ENCODE peak calls at places on chromosomes 7 and 10, in four cellular contexts. One of them, this sample, is unnamed.

GRCh38 chr10:77350711-77351119 is 286.9 kb downstream of the KCNMA1 start:
- DNase-seq in heart right ventricle: no peak
- DNase-seq in right cardiac atrium: no peak
- DNase-seq in cardiac muscle cell: no peak
- DNase-seq in this sample: no peak

GRCh38 chr7:25852995-25853713 is 298.8 kb upstream of the NFE2L3 start:
- DNase-seq in heart right ventricle: no peak
- DNase-seq in right cardiac atrium: no peak
- DNase-seq in cardiac muscle cell: no peak
- DNase-seq in this sample: no peak

GRCh38 chr7:118352854-118353453 is 128.4 kb downstream of the ANKRD7 start:
- DNase-seq in heart right ventricle: no peak
- DNase-seq in cardiac muscle cell: peak; percentile 41
- DNase-seq in right cardiac atrium: no peak
- DNase-seq in this sample: no peak

GRCh38 chr7:37076668-37077067 is 352.4 kb upstream of the AOAH start:
- DNase-seq in right cardiac atrium: no peak
- DNase-seq in cardiac muscle cell: no peak
- DNase-seq in heart right ventricle: no peak
- DNase-seq in this sample: no peak

GRCh38 chr7:66771795-66772194 is 31.3 kb downstream of the RABGEF1 start:
- DNase-seq in heart right ventricle: no peak
- DNase-seq in right cardiac atrium: no peak
- DNase-seq in cardiac muscle cell: no peak
- DNase-seq in this sample: no peak

GRCh38 chr10:78341953-78342614 is 308.4 kb downstream of the RPS24 start:
- DNase-seq in cardiac muscle cell: no peak
- DNase-seq in right cardiac atrium: no peak
- DNase-seq in heart right ventricle: no peak
- DNase-seq in this sample: no peak

GRCh38 chr7:38330861-38331709 is 57.6 kb upstream of the TARP start:
- DNase-seq in cardiac muscle cell: peak; percentile 38
- DNase-seq in heart right ventricle: no peak
- DNase-seq in right cardiac atrium: no peak
- DNase-seq in this sample: no peak

GRCh38 chr10:94193466-94193924 is 169.2 kb downstream of the NOC3L start:
- DNase-seq in cardiac muscle cell: no peak
- DNase-seq in right cardiac atrium: no peak
- DNase-seq in heart right ventricle: no peak
- DNase-seq in this sample: no peak

GRCh38 chr10:68957654-68958053 is 1.7 kb downstream of the DDX21 start:
- DNase-seq in right cardiac atrium: no peak
- DNase-seq in cardiac muscle cell: no peak
- DNase-seq in heart right ventricle: no peak
- DNase-seq in this sample: no peak

GRCh38 chr7:8035647-8036518 is 67.3 kb downstream of the GLCCI1 start:
- DNase-seq in heart right ventricle: no peak
- DNase-seq in right cardiac atrium: no peak
- DNase-seq in cardiac muscle cell: peak; percentile 6
- DNase-seq in this sample: no peak

GRCh38 chr10:17663450-17663849 is 19.5 kb downstream of the STAM start:
- DNase-seq in right cardiac atrium: no peak
- DNase-seq in cardiac muscle cell: no peak
- DNase-seq in heart right ventricle: no peak
- DNase-seq in this sample: no peak

GRCh38 chr7:8566016-8566415 is 132.6 kb downstream of the NXPH1 start:
- DNase-seq in cardiac muscle cell: no peak
- DNase-seq in heart right ventricle: no peak
- DNase-seq in right cardiac atrium: no peak
- DNase-seq in this sample: no peak

GRCh38 chr7:112079122-112079521 is 127.1 kb downstream of the DOCK4 start:
- DNase-seq in right cardiac atrium: no peak
- DNase-seq in heart right ventricle: no peak
- DNase-seq in cardiac muscle cell: no peak
- DNase-seq in this sample: no peak

GRCh38 chr7:123494193-123494796 is 40.1 kb downstream of the IQUB start:
- DNase-seq in heart right ventricle: peak; percentile 26
- DNase-seq in right cardiac atrium: no peak
- DNase-seq in cardiac muscle cell: peak; percentile 38
- DNase-seq in this sample: peak; percentile 9

GRCh38 chr7:103632972-103633371 is 187.0 kb upstream of the SLC26A5 start:
- DNase-seq in right cardiac atrium: no peak
- DNase-seq in cardiac muscle cell: no peak
- DNase-seq in heart right ventricle: no peak
- DNase-seq in this sample: no peak

GRCh38 chr10:30756151-30756550 is 126.6 kb upstream of the LYZL2 start:
- DNase-seq in heart right ventricle: no peak
- DNase-seq in cardiac muscle cell: no peak
- DNase-seq in right cardiac atrium: no peak
- DNase-seq in this sample: no peak

GRCh38 chr10:84095821-84096497 is 43.4 kb upstream of the GHITM start:
- DNase-seq in cardiac muscle cell: no peak
- DNase-seq in heart right ventricle: peak; percentile 21
- DNase-seq in right cardiac atrium: peak; percentile 69
- DNase-seq in this sample: no peak

GRCh38 chr7:80883188-80884025 is 35.4 kb downstream of the SEMA3C start:
- DNase-seq in right cardiac atrium: no peak
- DNase-seq in heart right ventricle: no peak
- DNase-seq in cardiac muscle cell: no peak
- DNase-seq in this sample: no peak

GRCh38 chr7:110317699-110318265 is 773.1 kb upstream of the LRRN3 start:
- DNase-seq in heart right ventricle: no peak
- DNase-seq in cardiac muscle cell: no peak
- DNase-seq in right cardiac atrium: no peak
- DNase-seq in this sample: no peak

GRCh38 chr7:71095266-71095860 is 36.6 kb upstream of the GALNT17 start:
- DNase-seq in cardiac muscle cell: no peak
- DNase-seq in right cardiac atrium: no peak
- DNase-seq in heart right ventricle: no peak
- DNase-seq in this sample: no peak

GRCh38 chr7:119594956-119595355 is 678.0 kb upstream of the KCND2 start:
- DNase-seq in cardiac muscle cell: no peak
- DNase-seq in heart right ventricle: no peak
- DNase-seq in right cardiac atrium: no peak
- DNase-seq in this sample: no peak

GRCh38 chr10:15325243-15326002 is 45.7 kb downstream of the FAM171A1 start:
- DNase-seq in right cardiac atrium: no peak
- DNase-seq in heart right ventricle: peak; percentile 38
- DNase-seq in cardiac muscle cell: no peak
- DNase-seq in this sample: no peak

GRCh38 chr10:34139559-34139958 is 675.5 kb downstream of the PARD3 start:
- DNase-seq in heart right ventricle: no peak
- DNase-seq in cardiac muscle cell: no peak
- DNase-seq in right cardiac atrium: no peak
- DNase-seq in this sample: no peak

GRCh38 chr10:72045586-72045985 is 42.8 kb downstream of the SPOCK2 start:
- DNase-seq in cardiac muscle cell: no peak
- DNase-seq in right cardiac atrium: no peak
- DNase-seq in heart right ventricle: no peak
- DNase-seq in this sample: no peak

GRCh38 chr7:57653262-57653830 is 203.4 kb downstream of the ZNF716 start:
- DNase-seq in right cardiac atrium: no peak
- DNase-seq in heart right ventricle: no peak
- DNase-seq in cardiac muscle cell: no peak
- DNase-seq in this sample: no peak

GRCh38 chr7:57646219-57646900 is 196.4 kb downstream of the ZNF716 start:
- DNase-seq in heart right ventricle: no peak
- DNase-seq in cardiac muscle cell: no peak
- DNase-seq in right cardiac atrium: no peak
- DNase-seq in this sample: no peak

GRCh38 chr7:57646901-57647246 is 196.9 kb downstream of the ZNF716 start:
- DNase-seq in cardiac muscle cell: no peak
- DNase-seq in heart right ventricle: no peak
- DNase-seq in right cardiac atrium: no peak
- DNase-seq in this sample: no peak

GRCh38 chr7:57651006-57651405 is 201.0 kb downstream of the ZNF716 start:
- DNase-seq in right cardiac atrium: no peak
- DNase-seq in cardiac muscle cell: no peak
- DNase-seq in heart right ventricle: no peak
- DNase-seq in this sample: no peak
- H3K9me3 ChIP-seq in right cardiac atrium: no peaks in the 10 kb centered on the region
- H3K9me3 ChIP-seq in cardiac muscle cell: no peaks in the 10 kb centered on the region
- H3K9me3 ChIP-seq in heart right ventricle: no peaks in the 10 kb centered on the region
- H3K9me3 ChIP-seq in this sample: no peaks in the 10 kb centered on the region

GRCh38 chr7:56537477-56537876 is 421.3 kb upstream of the NUPR2 start:
- DNase-seq in cardiac muscle cell: no peak
- DNase-seq in heart right ventricle: no peak
- DNase-seq in right cardiac atrium: no peak
- DNase-seq in this sample: no peak

GRCh38 chr7:56538541-56539429 is 422.6 kb upstream of the NUPR2 start:
- DNase-seq in right cardiac atrium: no peak
- DNase-seq in cardiac muscle cell: no peak
- DNase-seq in heart right ventricle: no peak
- DNase-seq in this sample: no peak

GRCh38 chr7:56537952-56538351 is 421.7 kb upstream of the NUPR2 start:
- DNase-seq in heart right ventricle: no peak
- DNase-seq in cardiac muscle cell: no peak
- DNase-seq in right cardiac atrium: peak; percentile 78
- DNase-seq in this sample: no peak
- H3K9me3 ChIP-seq in heart right ventricle: peaks cover 34% of the 10 kb centered on the region
- H3K9me3 ChIP-seq in cardiac muscle cell: no peaks in the 10 kb centered on the region
- H3K9me3 ChIP-seq in right cardiac atrium: no peaks in the 10 kb centered on the region
- H3K9me3 ChIP-seq in this sample: peaks cover 5% of the 10 kb centered on the region

GRCh38 chr10:38093816-38094157 is 350 bp upstream of the ZNF37A start:
- DNase-seq in right cardiac atrium: no peak
- DNase-seq in cardiac muscle cell: no peak
- DNase-seq in heart right ventricle: no peak
- DNase-seq in this sample: no peak

GRCh38 chr10:38094923-38095574 is 912 bp downstream of the ZNF37A start:
- DNase-seq in heart right ventricle: no peak
- DNase-seq in right cardiac atrium: peak; percentile 46
- DNase-seq in cardiac muscle cell: no peak
- DNase-seq in this sample: peak; percentile 4

DNA sequence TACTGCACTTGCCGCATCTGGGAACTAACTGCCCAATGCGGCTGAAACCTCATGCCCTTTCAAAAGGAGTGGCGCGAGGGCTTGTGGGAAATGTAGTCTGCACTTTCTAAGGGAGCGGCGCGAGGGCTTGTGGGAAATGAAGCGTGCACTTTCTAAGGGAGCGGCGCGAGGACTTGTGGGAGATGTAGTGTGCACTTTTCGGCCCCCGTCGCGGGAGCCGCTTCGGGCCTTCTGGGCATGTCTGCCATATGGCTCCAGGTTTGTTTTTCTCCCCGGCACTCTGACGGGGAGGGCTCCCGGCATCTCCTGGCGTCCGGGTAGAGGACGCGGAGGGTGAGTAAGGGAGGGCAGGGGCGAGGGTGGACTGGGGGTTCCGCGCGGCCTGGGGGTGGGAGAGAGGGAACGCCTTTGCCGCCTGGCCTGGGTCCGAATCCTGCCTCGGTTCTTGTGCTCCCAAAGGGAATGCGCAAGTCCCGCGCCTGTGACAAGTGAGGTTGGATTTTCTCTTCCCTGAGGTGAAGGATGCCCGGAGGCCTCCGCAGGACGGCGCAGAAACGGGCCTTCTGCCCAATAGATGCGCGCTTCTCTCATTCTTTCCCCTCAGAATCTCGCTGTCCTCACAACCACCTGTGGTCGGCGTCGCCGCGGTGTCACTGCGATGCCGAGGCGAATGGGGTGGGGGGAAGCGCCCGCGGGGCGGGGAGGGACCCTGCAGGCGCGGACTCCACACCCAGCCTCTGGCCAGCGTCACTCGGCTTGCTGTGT is at the start of gene ZNF37A:
- DNase-seq in cardiac muscle cell: peak; percentile 91
- DNase-seq in heart right ventricle: peak; percentile 95
- DNase-seq in right cardiac atrium: peak; percentile 96
- DNase-seq in this sample: peak; percentile 85
- H3K9me3 ChIP-seq in cardiac muscle cell: no peaks in the 10 kb centered on the region
- H3K9me3 ChIP-seq in heart right ventricle: peaks cover 12% of the 10 kb centered on the region
- H3K9me3 ChIP-seq in right cardiac atrium: no peaks in the 10 kb centered on the region
- H3K9me3 ChIP-seq in this sample: no peaks in the 10 kb centered on the region

DNA sequence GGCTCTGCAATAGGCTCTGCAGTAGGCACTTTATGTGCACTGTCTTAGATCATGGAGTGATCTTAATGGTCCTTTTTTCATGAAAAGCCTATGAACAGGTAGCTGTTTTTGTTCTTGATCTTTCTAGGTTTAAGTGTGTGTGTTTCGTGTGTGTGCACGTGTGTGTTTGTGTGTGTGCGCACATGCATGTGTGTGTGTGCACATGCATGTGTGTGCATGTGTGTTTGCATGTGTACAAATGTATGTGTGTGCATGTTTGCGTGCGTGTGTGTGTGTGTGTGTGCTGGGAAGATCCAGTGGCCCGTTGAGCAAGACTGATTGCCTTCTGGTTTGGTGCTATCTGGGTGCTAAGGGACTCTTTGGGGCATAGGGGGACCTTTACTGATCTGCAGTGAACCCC is 334.8 kb downstream of the GLRX3 start:
- DNase-seq in heart right ventricle: no peak
- DNase-seq in cardiac muscle cell: no peak
- DNase-seq in right cardiac atrium: no peak
- DNase-seq in this sample: no peak
- H3K9me3 ChIP-seq in heart right ventricle: peaks cover 19% of the 10 kb centered on the region
- H3K9me3 ChIP-seq in cardiac muscle cell: no peaks in the 10 kb centered on the region
- H3K9me3 ChIP-seq in right cardiac atrium: no peaks in the 10 kb centered on the region
- H3K9me3 ChIP-seq in this sample: no peaks in the 10 kb centered on the region

GRCh38 chr7:158512042-158512441 is 75.6 kb downstream of the PTPRN2 start:
- DNase-seq in right cardiac atrium: no peak
- DNase-seq in cardiac muscle cell: no peak
- DNase-seq in heart right ventricle: no peak
- DNase-seq in this sample: no peak

GRCh38 chr7:158508802-158509385 is 78.7 kb downstream of the PTPRN2 start:
- DNase-seq in heart right ventricle: no peak
- DNase-seq in right cardiac atrium: no peak
- DNase-seq in cardiac muscle cell: no peak
- DNase-seq in this sample: no peak

GRCh38 chr7:158517072-158517471 is 70.6 kb downstream of the PTPRN2 start:
- DNase-seq in right cardiac atrium: no peak
- DNase-seq in heart right ventricle: no peak
- DNase-seq in cardiac muscle cell: no peak
- DNase-seq in this sample: no peak

GRCh38 chr7:158516524-158516923 is 71.1 kb downstream of the PTPRN2 start:
- DNase-seq in right cardiac atrium: no peak
- DNase-seq in heart right ventricle: no peak
- DNase-seq in cardiac muscle cell: no peak
- DNase-seq in this sample: no peak

GRCh38 chr7:158512869-158513268 is 74.8 kb downstream of the PTPRN2 start:
- DNase-seq in cardiac muscle cell: no peak
- DNase-seq in right cardiac atrium: no peak
- DNase-seq in heart right ventricle: no peak
- DNase-seq in this sample: no peak
- H3K9me3 ChIP-seq in cardiac muscle cell: no peaks in the 10 kb centered on the region
- H3K9me3 ChIP-seq in right cardiac atrium: peaks cover 5% of the 10 kb centered on the region
- H3K9me3 ChIP-seq in heart right ventricle: peaks cover 21% of the 10 kb centered on the region
- H3K9me3 ChIP-seq in this sample: peaks cover 6% of the 10 kb centered on the region

GRCh38 chr10:50498465-50498864 is 125.3 kb downstream of the SGMS1 start:
- DNase-seq in right cardiac atrium: no peak
- DNase-seq in heart right ventricle: no peak
- DNase-seq in cardiac muscle cell: no peak
- DNase-seq in this sample: no peak

GRCh38 chr10:50501478-50501877 is 122.3 kb downstream of the SGMS1 start:
- DNase-seq in heart right ventricle: no peak
- DNase-seq in cardiac muscle cell: no peak
- DNase-seq in right cardiac atrium: no peak
- DNase-seq in this sample: no peak

GRCh38 chr10:50503661-50504320 is 120.0 kb downstream of the SGMS1 start:
- DNase-seq in cardiac muscle cell: no peak
- DNase-seq in right cardiac atrium: no peak
- DNase-seq in heart right ventricle: no peak
- DNase-seq in this sample: no peak

GRCh38 chr10:50504389-50504788 is 119.4 kb downstream of the SGMS1 start:
- DNase-seq in cardiac muscle cell: no peak
- DNase-seq in heart right ventricle: no peak
- DNase-seq in right cardiac atrium: no peak
- DNase-seq in this sample: no peak

GRCh38 chr10:50501899-50502556 is 121.7 kb downstream of the SGMS1 start:
- DNase-seq in heart right ventricle: no peak
- DNase-seq in cardiac muscle cell: no peak
- DNase-seq in right cardiac atrium: no peak
- DNase-seq in this sample: no peak
- H3K9me3 ChIP-seq in heart right ventricle: no peaks in the 10 kb centered on the region
- H3K9me3 ChIP-seq in cardiac muscle cell: no peaks in the 10 kb centered on the region
- H3K9me3 ChIP-seq in right cardiac atrium: no peaks in the 10 kb centered on the region
- H3K9me3 ChIP-seq in this sample: no peaks in the 10 kb centered on the region

This sample was measured in CD8-positive, alpha-beta memory T cell.